ENCODE peak calls at places on chromosomes 12 and 14, in nine cellular contexts. G is adrenal gland, E is left lung, Z is Caco-2, P is H1, N is body of pancreas, X is cardiac muscle cell, F is suprapubic skin, C is lower lobe of right lung. V is an unnamed sample.
A peak's percentile ranks its signal among the peaks of the same experiment; 100 is the strongest.

GRCh38 chr12:17370621-17371020 is 719.4 kb downstream of the RERGL start:
- DNase-seq in G (no peak), E (no peak), Z (no peak), P (no peak), N (no peak), X (no peak), F (no peak), C (no peak), V (no peak)

GRCh38 chr12:80187660-80188090 is 88.3 kb downstream of the OTOGL start:
- DNase-seq in G (peak; percentile 33), E (no peak), Z (no peak), P (no peak), N (no peak), X (peak; percentile 78), F (no peak), C (no peak), V (no peak)

GRCh38 chr14:90759370-90760054 is 56.7 kb downstream of the TTC7B start:
- DNase-seq in G (no peak), E (no peak), Z (no peak), P (peak; percentile 36), N (no peak), X (no peak), F (peak; percentile 53), C (no peak), V (no peak)

GRCh38 chr14:56087824-56088571 is 30.2 kb upstream of the PELI2 start:
- DNase-seq in G (no peak), E (no peak), Z (no peak), P (no peak), N (no peak), X (peak; percentile 27), F (no peak), C (no peak), V (no peak)

GRCh38 chr12:39878753-39879152 is 227.1 kb downstream of the SLC2A13 start:
- DNase-seq in G (no peak), E (no peak), Z (no peak), P (no peak), N (no peak), X (no peak), F (no peak), C (no peak), V (no peak)

GRCh38 chr12:12976366-12976765 is 23.7 kb downstream of the HEBP1 start:
- DNase-seq in G (peak; percentile 54), E (no peak), Z (no peak), P (no peak), N (peak; percentile 31), X (no peak), F (no peak), C (no peak), V (no peak)

GRCh38 chr14:83184531-83184930 is 1650.9 kb upstream of the SEL1L start:
- DNase-seq in G (no peak), E (no peak), Z (no peak), P (no peak), N (no peak), X (no peak), F (no peak), C (no peak), V (no peak)

GRCh38 chr12:103326190-103326589 is 169.6 kb downstream of the C12orf42 start:
- DNase-seq in G (no peak), E (no peak), Z (no peak), P (no peak), N (no peak), X (peak; percentile 19), F (no peak), C (no peak), V (no peak)

GRCh38 chr14:37973031-37973908 is 234.4 kb upstream of the SSTR1 start:
- DNase-seq in G (no peak), E (no peak), Z (no peak), P (no peak), N (no peak), X (no peak), F (no peak), C (no peak), V (no peak)

GRCh38 chr12:107129315-107129930 is 36.1 kb upstream of the CRY1 start:
- DNase-seq in G (no peak), E (no peak), Z (no peak), P (no peak), N (no peak), X (no peak), F (no peak), C (no peak), V (no peak)

GRCh38 chr14:95482967-95483842 is 33.2 kb downstream of the SYNE3 start:
- DNase-seq in G (peak; percentile 85), E (peak; percentile 85), Z (no peak), P (no peak), N (peak; percentile 51), X (no peak), F (peak; percentile 92), C (peak; percentile 64), V (no peak)

GRCh38 chr12:71160585-71160984 is 2.8 kb upstream of the TSPAN8 start:
- DNase-seq in G (no peak), E (no peak), Z (no peak), P (no peak), N (no peak), X (no peak), F (no peak), C (no peak), V (no peak)

GRCh38 chr12:27534060-27534764 is 10.2 kb downstream of the PPFIBP1 start:
- DNase-seq in G (no peak), E (no peak), Z (no peak), P (no peak), N (no peak), X (no peak), F (no peak), C (no peak), V (no peak)

GRCh38 chr14:92440345-92441003 is 73.1 kb upstream of the RIN3 start:
- DNase-seq in G (no peak), E (no peak), Z (no peak), P (no peak), N (no peak), X (no peak), F (no peak), C (no peak), V (no peak)

GRCh38 chr12:109687250-109687649 is 26.4 kb upstream of the FAM222A start:
- DNase-seq in G (no peak), E (no peak), Z (no peak), P (no peak), N (no peak), X (no peak), F (no peak), C (no peak), V (no peak)

GRCh38 chr12:124518051-124518932 is 49.1 kb downstream of the NCOR2 start:
- DNase-seq in G (peak; percentile 98), E (peak; percentile 89), Z (no peak), P (no peak), N (peak; percentile 99), X (peak; percentile 95), F (peak; percentile 99), C (peak; percentile 96), V (peak; percentile 40)

GRCh38 chr12:132617822-132618682 is 524 bp upstream of the P2RX2 start:
- DNase-seq in G (no peak), E (peak; percentile 67), Z (no peak), P (peak; percentile 80), N (no peak), X (no peak), F (no peak), C (no peak), V (no peak)

GRCh38 chr14:96592591-96593388 is 90.6 kb downstream of the PAPOLA start:
- DNase-seq in G (peak; percentile 33), E (no peak), Z (no peak), P (peak; percentile 79), N (peak; percentile 49), X (peak; percentile 66), F (peak; percentile 74), C (peak; percentile 53), V (no peak)

GRCh38 chr14:36524220-36524837 is 4.3 kb upstream of the NKX2-1 start:
- DNase-seq in G (no peak), E (peak; percentile 79), Z (no peak), P (peak; percentile 84), N (no peak), X (no peak), F (no peak), C (no peak), V (no peak)
- TF ChIP-seq CTCF in G (no peak), E (no peak), Z (no peak), P (no peak), N (no peak), X (no peak), F (no peak), C (peak; percentile 27), V (no peak)

DNA sequence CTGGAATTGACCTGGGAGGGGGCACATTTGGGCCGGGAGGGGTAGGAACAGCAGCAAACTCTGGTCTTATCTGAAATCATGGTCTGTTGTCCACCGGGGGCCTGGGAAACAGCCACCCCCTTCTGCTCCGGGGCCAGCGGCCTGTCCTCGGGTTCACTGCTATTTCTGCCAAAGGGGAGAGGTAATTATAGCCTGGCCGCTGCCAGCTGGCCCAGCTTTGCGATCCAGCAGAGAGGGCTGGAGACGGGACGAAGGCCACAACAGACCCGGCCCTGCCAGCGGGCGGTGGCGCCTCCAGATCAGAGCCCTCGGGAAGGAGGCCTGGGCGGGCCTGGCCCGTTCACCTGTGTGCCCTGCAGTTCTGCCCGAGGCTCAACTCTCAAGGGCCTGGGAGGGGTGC is at the start of gene C14orf180:
- DNase-seq in G (peak; percentile 46), E (no peak), Z (no peak), P (no peak), N (peak; percentile 57), X (no peak), F (no peak), C (no peak), V (no peak)
- H3K27me3 ChIP-seq in G (no peaks in the 10 kb centered on the region), E (peaks cover 96% of the 10 kb centered on the region), Z (no peaks in the 10 kb centered on the region), P (no peaks in the 10 kb centered on the region), N (no peaks in the 10 kb centered on the region), X (no peaks in the 10 kb centered on the region), F (peaks cover 94% of the 10 kb centered on the region), C (peaks cover 68% of the 10 kb centered on the region), V (no peaks in the 10 kb centered on the region)

DNA sequence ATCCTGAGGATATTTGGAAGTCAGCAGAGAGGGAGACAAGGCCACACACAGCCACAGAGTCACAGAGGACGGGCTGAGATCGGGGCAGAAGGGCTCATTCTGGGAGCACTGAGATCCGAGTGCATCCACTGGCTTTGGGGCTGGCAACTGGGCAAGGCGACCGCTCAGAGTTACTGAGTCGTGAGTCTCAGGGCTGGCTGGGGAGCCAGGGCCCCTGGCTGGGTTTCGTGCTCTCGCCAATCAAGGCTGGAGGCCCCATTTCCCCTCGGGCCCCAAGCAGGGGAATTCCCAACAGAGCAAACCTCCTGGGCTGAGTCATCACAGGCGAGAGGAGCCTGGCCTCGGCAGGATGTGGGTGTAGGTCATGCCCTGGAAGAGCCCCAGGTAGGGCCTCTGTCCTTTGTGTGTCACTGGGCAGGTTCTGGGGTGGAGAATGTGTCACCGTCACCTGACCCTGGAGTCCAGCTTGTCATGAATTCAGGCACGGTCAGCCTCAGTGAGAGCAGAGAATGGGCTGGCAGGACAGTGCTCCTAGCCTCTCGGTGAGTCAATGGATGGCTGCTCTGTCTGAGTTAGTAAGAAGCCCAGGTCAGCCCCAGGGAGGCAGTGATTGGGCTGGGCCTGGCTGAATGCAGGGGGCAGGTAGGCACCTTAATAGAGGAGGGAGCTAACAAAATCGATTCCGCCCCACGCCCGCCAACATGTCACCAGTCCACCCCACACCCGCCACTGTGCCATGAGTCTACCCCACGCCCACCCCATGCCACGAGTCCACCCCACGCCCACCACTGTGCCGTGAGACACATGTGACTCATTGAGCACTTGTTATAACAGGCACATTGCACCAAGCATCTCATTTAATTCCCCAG is 16.9 kb downstream of the ASB2 start:
- DNase-seq in G (peak; percentile 92), E (peak; percentile 89), Z (peak; percentile 90), P (no peak), N (peak; percentile 73), X (peak; percentile 47), F (no peak), C (peak; percentile 67), V (peak; percentile 41)
- H3K4me3 ChIP-seq in G (no peak overlapping the region), E (no peak overlapping the region), Z (no peak overlapping the region), P (no peak overlapping the region), N (no peak overlapping the region), X (no peak overlapping the region), F (no peak overlapping the region), C (no peak overlapping the region), V (no peak overlapping the region)

GRCh38 chr12:46401703-46402102 is 29.1 kb upstream of the SLC38A2 start:
- DNase-seq in G (no peak), E (no peak), Z (peak; percentile 15), P (no peak), N (peak; percentile 32), X (peak; percentile 17), F (no peak), C (no peak), V (no peak)
- TF ChIP-seq CTCF in G (no peak), E (no peak), Z (no peak), P (peak; percentile 11), N (peak; percentile 43), X (peak; percentile 36), F (no peak), C (peak; percentile 8), V (peak; percentile 51)